ENCODE peak calls at places on chromosomes 2 and 18, in four cellular contexts. S is fibroblast of lung, P is type B pancreatic cell, Q is NCI-H524. U is an unnamed sample.

GRCh38 chr2:67649331-67650071 is 252.4 kb downstream of the ETAA1 start:
- DNase-seq in S (peak; percentile 95), Q (peak; percentile 93), P (no peak), U (no peak)

GRCh38 chr18:58578321-58578720 is 50.6 kb downstream of the ALPK2 start:
- DNase-seq in P (no peak), S (peak; percentile 67), Q (peak; percentile 96), U (no peak)

GRCh38 chr2:168560817-168561485 is 104.9 kb downstream of the CERS6 start:
- DNase-seq in S (no peak), Q (no peak), P (no peak), U (no peak)

GRCh38 chr2:23092831-23093230 is 292.1 kb upstream of the KLHL29 start:
- DNase-seq in P (no peak), S (peak; percentile 13), Q (no peak), U (no peak)

GRCh38 chr2:6653281-6653750 is 212.4 kb downstream of the CMPK2 start:
- DNase-seq in Q (peak; percentile 88), S (no peak), P (no peak), U (no peak)

GRCh38 chr2:26457241-26457666 is 20.7 kb downstream of the OTOF start:
- DNase-seq in Q (no peak), P (peak; percentile 66), S (no peak), U (no peak)

GRCh38 chr2:34578641-34579040 is 979.5 kb upstream of the FAM98A start:
- DNase-seq in P (no peak), S (no peak), Q (no peak), U (no peak)

GRCh38 chr2:61898810-61899209 is 6.7 kb upstream of the COMMD1 start:
- DNase-seq in P (no peak), S (peak; percentile 31), Q (peak; percentile 4), U (no peak)

GRCh38 chr2:236632295-236633218 is 62.9 kb downstream of the ACKR3 start:
- DNase-seq in Q (no peak), P (peak; percentile 49), S (no peak), U (no peak)

GRCh38 chr2:132270255-132270654 is 108.5 kb upstream of the ANKRD30BL start:
- DNase-seq in P (no peak), Q (no peak), S (no peak), U (no peak)

GRCh38 chr2:113176696-113177355 is 3.1 kb downstream of the PSD4 start:
- DNase-seq in Q (no peak), P (no peak), S (no peak), U (no peak)

GRCh38 chr2:67625671-67626070 is 228.5 kb downstream of the ETAA1 start:
- DNase-seq in P (no peak), Q (no peak), S (peak; percentile 46), U (no peak)

GRCh38 chr2:103788875-103789715 is 1027.3 kb downstream of the TMEM182 start:
- DNase-seq in S (no peak), Q (peak; percentile 25), P (no peak), U (no peak)

GRCh38 chr2:174634130-174635014 is 36.8 kb upstream of the WIPF1 start:
- DNase-seq in Q (no peak), S (no peak), P (no peak), U (peak; percentile 65)

GRCh38 chr2:109470121-109470921 is 143.4 kb downstream of the SEPTIN10 start:
- DNase-seq in S (peak; percentile 51), Q (no peak), P (no peak), U (no peak)

GRCh38 chr2:172640389-172640788 is 84.5 kb downstream of the PDK1 start:
- DNase-seq in Q (no peak), P (no peak), S (peak; percentile 69), U (no peak)

GRCh38 chr2:228039752-228040534 is 141.5 kb downstream of the SPHKAP start:
- DNase-seq in S (peak; percentile 35), P (no peak), Q (peak; percentile 67), U (no peak)

GRCh38 chr2:63425079-63425416 is 163.2 kb downstream of the WDPCP start:
- DNase-seq in P (no peak), S (no peak), Q (no peak), U (no peak)

GRCh38 chr2:6896930-6897759 is 19.6 kb downstream of the RSAD2 start:
- DNase-seq in P (no peak), Q (peak; percentile 67), S (peak; percentile 57), U (no peak)

GRCh38 chr2:189608799-189609422 is 28.3 kb upstream of the SLC40A1 start:
- DNase-seq in S (peak; percentile 53), P (no peak), Q (no peak), U (no peak)

GRCh38 chr18:77108001-77108692 is 24.4 kb downstream of the MBP start:
- DNase-seq in S (peak; percentile 97), P (no peak), Q (peak; percentile 91), U (peak; percentile 59)

GRCh38 chr2:47159627-47160026 is 4.5 kb upstream of the STPG4 start:
- DNase-seq in Q (no peak), S (no peak), P (no peak), U (no peak)

GRCh38 chr18:67500512-67500911 is 16.0 kb downstream of the DSEL start:
- DNase-seq in S (no peak), P (no peak), Q (no peak), U (no peak)